ENCODE peak calls at places on chromosome 19, in six cellular contexts. One of them, this sample, is unnamed.

GRCh38 chr19:29477831-29478577 is 47.8 kb upstream of the VSTM2B start:
- DNase-seq in ascending aorta: no peak
- DNase-seq in T-cell: no peak
- DNase-seq in CD8-positive, alpha-beta T cell: no peak
- DNase-seq in AG09319: no peak
- DNase-seq in C1 segment of cervical spinal cord: no peak
- DNase-seq in this sample: no peak

GRCh38 chr19:48713864-48714755 is 5.4 kb downstream of the MAMSTR start:
- DNase-seq in ascending aorta: peak; percentile 97
- DNase-seq in T-cell: peak; percentile 97
- DNase-seq in CD8-positive, alpha-beta T cell: peak; percentile 94
- DNase-seq in AG09319: peak; percentile 99
- DNase-seq in C1 segment of cervical spinal cord: peak; percentile 95
- DNase-seq in this sample: peak; percentile 99

GRCh38 chr19:19403373-19403901 is 2.0 kb upstream of the GATAD2A start:
- DNase-seq in ascending aorta: no peak
- DNase-seq in T-cell: no peak
- DNase-seq in CD8-positive, alpha-beta T cell: no peak
- DNase-seq in AG09319: no peak
- DNase-seq in C1 segment of cervical spinal cord: no peak
- DNase-seq in this sample: no peak

GRCh38 chr19:56137405-56137804 is 3.7 kb upstream of the ZNF444 start:
- DNase-seq in ascending aorta: no peak
- DNase-seq in T-cell: no peak
- DNase-seq in CD8-positive, alpha-beta T cell: no peak
- DNase-seq in AG09319: no peak
- DNase-seq in C1 segment of cervical spinal cord: no peak
- DNase-seq in this sample: no peak

GRCh38 chr19:17807731-17808316 is 12.9 kb downstream of the B3GNT3 start:
- DNase-seq in ascending aorta: no peak
- DNase-seq in T-cell: peak; percentile 29
- DNase-seq in CD8-positive, alpha-beta T cell: no peak
- DNase-seq in AG09319: no peak
- DNase-seq in C1 segment of cervical spinal cord: no peak
- DNase-seq in this sample: no peak

GRCh38 chr19:53553865-53554791 is 16.2 kb downstream of the ZNF331 start:
- DNase-seq in ascending aorta: peak; percentile 61
- DNase-seq in T-cell: peak; percentile 97
- DNase-seq in CD8-positive, alpha-beta T cell: peak; percentile 88
- DNase-seq in AG09319: peak; percentile 70
- DNase-seq in C1 segment of cervical spinal cord: peak; percentile 77
- DNase-seq in this sample: peak; percentile 81

GRCh38 chr19:39181500-39182173 is 15.1 kb upstream of the NCCRP1 start:
- DNase-seq in ascending aorta: no peak
- DNase-seq in T-cell: no peak
- DNase-seq in CD8-positive, alpha-beta T cell: no peak
- DNase-seq in AG09319: no peak
- DNase-seq in C1 segment of cervical spinal cord: no peak
- DNase-seq in this sample: no peak

GRCh38 chr19:38369584-38369983 is 4.8 kb upstream of the PSMD8 start:
- DNase-seq in ascending aorta: no peak
- DNase-seq in T-cell: no peak
- DNase-seq in CD8-positive, alpha-beta T cell: no peak
- DNase-seq in AG09319: no peak
- DNase-seq in C1 segment of cervical spinal cord: no peak
- DNase-seq in this sample: no peak

GRCh38 chr19:18090545-18091216 is 3.9 kb upstream of the IL12RB1 start:
- DNase-seq in ascending aorta: no peak
- DNase-seq in T-cell: no peak
- DNase-seq in CD8-positive, alpha-beta T cell: no peak
- DNase-seq in AG09319: no peak
- DNase-seq in C1 segment of cervical spinal cord: peak; percentile 27
- DNase-seq in this sample: no peak

GRCh38 chr19:4639531-4640246 is 373 bp downstream of the TNFAIP8L1 start:
- DNase-seq in ascending aorta: no peak
- DNase-seq in T-cell: no peak
- DNase-seq in CD8-positive, alpha-beta T cell: no peak
- DNase-seq in AG09319: no peak
- DNase-seq in C1 segment of cervical spinal cord: no peak
- DNase-seq in this sample: no peak

GRCh38 chr19:5186293-5187050 is 154.1 kb downstream of the PTPRS start:
- DNase-seq in ascending aorta: no peak
- DNase-seq in T-cell: no peak
- DNase-seq in CD8-positive, alpha-beta T cell: no peak
- DNase-seq in AG09319: peak; percentile 75
- DNase-seq in C1 segment of cervical spinal cord: no peak
- DNase-seq in this sample: no peak

This sample was measured in anterior cingulate cortex.